ENCODE peak calls at places on chromosomes 5 and 9, in ten cellular contexts. One of them, this sample, is unnamed.

GRCh38 chr5:53073349-53073748 is 36.2 kb downstream of the MOCS2 start:
- DNase-seq in CD4-positive, CD25-positive, alpha-beta regulatory T cell: no peak
- DNase-seq in CD4-positive, alpha-beta T cell: no peak
- DNase-seq in GM12878: no peak
- DNase-seq in caudate nucleus: no peak
- DNase-seq in A549: no peak
- DNase-seq in coronary artery: no peak
- DNase-seq in stomach: no peak
- DNase-seq in aorta: no peak
- DNase-seq in RWPE1: no peak
- DNase-seq in this sample: no peak

GRCh38 chr9:95887926-95888497 is 12.5 kb downstream of the ERCC6L2 start:
- DNase-seq in CD4-positive, CD25-positive, alpha-beta regulatory T cell: peak; percentile 34
- DNase-seq in CD4-positive, alpha-beta T cell: no peak
- DNase-seq in GM12878: no peak
- DNase-seq in caudate nucleus: no peak
- DNase-seq in A549: no peak
- DNase-seq in coronary artery: no peak
- DNase-seq in stomach: no peak
- DNase-seq in aorta: no peak
- DNase-seq in RWPE1: no peak
- DNase-seq in this sample: no peak

GRCh38 chr5:167897371-167897770 is 394.1 kb upstream of the WWC1 start:
- DNase-seq in CD4-positive, CD25-positive, alpha-beta regulatory T cell: no peak
- DNase-seq in CD4-positive, alpha-beta T cell: no peak
- DNase-seq in GM12878: no peak
- DNase-seq in caudate nucleus: no peak
- DNase-seq in A549: no peak
- DNase-seq in coronary artery: no peak
- DNase-seq in stomach: no peak
- DNase-seq in aorta: no peak
- DNase-seq in RWPE1: no peak
- DNase-seq in this sample: no peak

GRCh38 chr9:129777769-129778130 is 24.9 kb upstream of the PTGES start:
- DNase-seq in CD4-positive, CD25-positive, alpha-beta regulatory T cell: no peak
- DNase-seq in CD4-positive, alpha-beta T cell: no peak
- DNase-seq in GM12878: no peak
- DNase-seq in caudate nucleus: no peak
- DNase-seq in A549: no peak
- DNase-seq in coronary artery: no peak
- DNase-seq in stomach: no peak
- DNase-seq in aorta: no peak
- DNase-seq in RWPE1: no peak
- DNase-seq in this sample: no peak

GRCh38 chr9:128706045-128706444 is 3.7 kb downstream of the PKN3 start:
- DNase-seq in CD4-positive, CD25-positive, alpha-beta regulatory T cell: no peak
- DNase-seq in CD4-positive, alpha-beta T cell: no peak
- DNase-seq in GM12878: no peak
- DNase-seq in caudate nucleus: no peak
- DNase-seq in A549: no peak
- DNase-seq in coronary artery: no peak
- DNase-seq in stomach: no peak
- DNase-seq in aorta: peak; percentile 17
- DNase-seq in RWPE1: no peak
- DNase-seq in this sample: no peak

GRCh38 chr5:134543820-134544692 is 18.6 kb downstream of the JADE2 start:
- DNase-seq in CD4-positive, CD25-positive, alpha-beta regulatory T cell: peak; percentile 75
- DNase-seq in CD4-positive, alpha-beta T cell: no peak
- DNase-seq in GM12878: no peak
- DNase-seq in caudate nucleus: no peak
- DNase-seq in A549: no peak
- DNase-seq in coronary artery: no peak
- DNase-seq in stomach: no peak
- DNase-seq in aorta: peak; percentile 68
- DNase-seq in RWPE1: no peak
- DNase-seq in this sample: no peak

GRCh38 chr9:110954822-110955291 is 83.4 kb downstream of the LPAR1 start:
- DNase-seq in CD4-positive, CD25-positive, alpha-beta regulatory T cell: no peak
- DNase-seq in CD4-positive, alpha-beta T cell: no peak
- DNase-seq in GM12878: no peak
- DNase-seq in caudate nucleus: no peak
- DNase-seq in A549: no peak
- DNase-seq in coronary artery: no peak
- DNase-seq in stomach: no peak
- DNase-seq in aorta: no peak
- DNase-seq in RWPE1: no peak
- DNase-seq in this sample: no peak

GRCh38 chr5:147673276-147673675 is 109.3 kb downstream of the JAKMIP2 start:
- DNase-seq in CD4-positive, CD25-positive, alpha-beta regulatory T cell: no peak
- DNase-seq in CD4-positive, alpha-beta T cell: no peak
- DNase-seq in GM12878: no peak
- DNase-seq in caudate nucleus: peak; percentile 3
- DNase-seq in A549: no peak
- DNase-seq in coronary artery: no peak
- DNase-seq in stomach: no peak
- DNase-seq in aorta: no peak
- DNase-seq in RWPE1: no peak
- DNase-seq in this sample: peak; percentile 8

GRCh38 chr5:41598011-41598410 is 87.6 kb upstream of the PLCXD3 start:
- DNase-seq in CD4-positive, CD25-positive, alpha-beta regulatory T cell: no peak
- DNase-seq in CD4-positive, alpha-beta T cell: no peak
- DNase-seq in GM12878: no peak
- DNase-seq in caudate nucleus: no peak
- DNase-seq in A549: no peak
- DNase-seq in coronary artery: no peak
- DNase-seq in stomach: no peak
- DNase-seq in aorta: no peak
- DNase-seq in RWPE1: no peak
- DNase-seq in this sample: no peak

GRCh38 chr9:90642570-90643539 is at the start of gene DIRAS2:
- DNase-seq in CD4-positive, CD25-positive, alpha-beta regulatory T cell: peak; percentile 1
- DNase-seq in CD4-positive, alpha-beta T cell: no peak
- DNase-seq in GM12878: no peak
- DNase-seq in caudate nucleus: peak; percentile 69
- DNase-seq in A549: peak; percentile 75
- DNase-seq in coronary artery: no peak
- DNase-seq in stomach: peak; percentile 67
- DNase-seq in aorta: no peak
- DNase-seq in RWPE1: peak; percentile 62
- DNase-seq in this sample: peak; percentile 95

GRCh38 chr5:2505217-2505616 is 246.3 kb downstream of the IRX2 start:
- DNase-seq in CD4-positive, CD25-positive, alpha-beta regulatory T cell: no peak
- DNase-seq in CD4-positive, alpha-beta T cell: no peak
- DNase-seq in GM12878: no peak
- DNase-seq in caudate nucleus: no peak
- DNase-seq in A549: no peak
- DNase-seq in coronary artery: no peak
- DNase-seq in stomach: no peak
- DNase-seq in aorta: no peak
- DNase-seq in RWPE1: no peak
- DNase-seq in this sample: no peak

GRCh38 chr5:111383288-111383970 is 128.9 kb downstream of the STARD4 start:
- DNase-seq in CD4-positive, CD25-positive, alpha-beta regulatory T cell: no peak
- DNase-seq in CD4-positive, alpha-beta T cell: no peak
- DNase-seq in GM12878: no peak
- DNase-seq in caudate nucleus: no peak
- DNase-seq in A549: no peak
- DNase-seq in coronary artery: no peak
- DNase-seq in stomach: no peak
- DNase-seq in aorta: no peak
- DNase-seq in RWPE1: no peak
- DNase-seq in this sample: no peak

GRCh38 chr9:132341177-132341840 is 13.5 kb downstream of the SETX start:
- DNase-seq in CD4-positive, CD25-positive, alpha-beta regulatory T cell: no peak
- DNase-seq in CD4-positive, alpha-beta T cell: no peak
- DNase-seq in GM12878: no peak
- DNase-seq in caudate nucleus: no peak
- DNase-seq in A549: no peak
- DNase-seq in coronary artery: no peak
- DNase-seq in stomach: no peak
- DNase-seq in aorta: no peak
- DNase-seq in RWPE1: no peak
- DNase-seq in this sample: peak; percentile 59

GRCh38 chr5:149367249-149367971 is 9.6 kb downstream of the PCYOX1L start:
- DNase-seq in CD4-positive, CD25-positive, alpha-beta regulatory T cell: peak; percentile 65
- DNase-seq in CD4-positive, alpha-beta T cell: peak; percentile 47
- DNase-seq in GM12878: no peak
- DNase-seq in caudate nucleus: no peak
- DNase-seq in A549: peak; percentile 82
- DNase-seq in coronary artery: peak; percentile 80
- DNase-seq in stomach: peak; percentile 62
- DNase-seq in aorta: peak; percentile 85
- DNase-seq in RWPE1: peak; percentile 85
- DNase-seq in this sample: peak; percentile 44

GRCh38 chr5:9112520-9113291 is 433.2 kb downstream of the SEMA5A start:
- DNase-seq in CD4-positive, CD25-positive, alpha-beta regulatory T cell: no peak
- DNase-seq in CD4-positive, alpha-beta T cell: no peak
- DNase-seq in GM12878: no peak
- DNase-seq in caudate nucleus: no peak
- DNase-seq in A549: no peak
- DNase-seq in coronary artery: no peak
- DNase-seq in stomach: no peak
- DNase-seq in aorta: no peak
- DNase-seq in RWPE1: peak; percentile 94
- DNase-seq in this sample: no peak

GRCh38 chr5:27158171-27158570 is 119.8 kb upstream of the CDH9 start:
- DNase-seq in CD4-positive, CD25-positive, alpha-beta regulatory T cell: no peak
- DNase-seq in CD4-positive, alpha-beta T cell: no peak
- DNase-seq in GM12878: no peak
- DNase-seq in caudate nucleus: no peak
- DNase-seq in A549: no peak
- DNase-seq in coronary artery: no peak
- DNase-seq in stomach: no peak
- DNase-seq in aorta: no peak
- DNase-seq in RWPE1: no peak
- DNase-seq in this sample: no peak

DNA sequence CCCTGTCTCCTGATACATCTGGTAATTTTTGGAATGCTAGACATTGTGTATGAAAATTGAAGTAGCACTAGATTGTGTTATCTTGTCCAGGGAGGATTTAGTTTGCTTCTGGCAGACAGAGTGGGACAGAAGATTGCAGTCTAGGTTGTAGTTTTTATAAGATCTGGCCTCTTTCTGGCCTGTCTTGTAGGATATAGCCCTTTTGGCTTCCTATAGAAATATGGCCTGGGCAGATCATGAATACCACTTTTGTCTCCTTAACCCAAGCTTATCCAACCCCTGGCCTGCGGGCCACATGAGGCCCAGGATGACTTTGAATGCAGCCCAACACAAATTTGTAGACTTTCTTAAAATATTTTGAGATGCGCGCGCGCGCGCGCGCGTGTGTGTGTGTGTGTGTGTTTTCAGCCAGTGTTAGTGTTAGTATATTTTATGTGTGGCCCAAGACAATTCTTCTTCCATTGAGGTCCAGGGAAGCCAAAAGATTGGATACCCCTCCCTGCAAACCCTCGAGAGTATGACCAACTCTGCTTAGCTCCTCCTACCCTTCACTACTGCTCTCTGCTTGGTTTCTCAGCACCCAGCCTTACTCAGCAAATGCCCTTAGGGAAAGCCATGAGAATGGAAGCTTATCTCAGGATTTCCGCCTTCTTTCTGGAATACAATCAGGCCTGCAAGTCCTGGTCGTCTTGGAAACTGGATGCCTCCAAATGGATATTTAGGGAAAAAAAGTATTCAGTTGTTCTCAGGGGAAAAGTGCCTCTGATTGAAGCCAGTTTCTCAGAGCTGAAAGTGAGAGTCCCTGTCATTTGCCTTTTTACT is 26.6 kb downstream of the ANKRD33B start:
- DNase-seq in CD4-positive, CD25-positive, alpha-beta regulatory T cell: no peak
- DNase-seq in CD4-positive, alpha-beta T cell: no peak
- DNase-seq in GM12878: no peak
- DNase-seq in caudate nucleus: no peak
- DNase-seq in A549: peak; percentile 89
- DNase-seq in coronary artery: no peak
- DNase-seq in stomach: no peak
- DNase-seq in aorta: no peak
- DNase-seq in RWPE1: peak; percentile 84
- DNase-seq in this sample: no peak
- H3K27ac ChIP-seq in CD4-positive, CD25-positive, alpha-beta regulatory T cell: no peak overlapping the region
- H3K27ac ChIP-seq in CD4-positive, alpha-beta T cell: no peak overlapping the region
- H3K27ac ChIP-seq in GM12878: peak overlapping the region; percentile 28
- H3K27ac ChIP-seq in caudate nucleus: no peak overlapping the region
- H3K27ac ChIP-seq in A549: peak overlapping the region; percentile 69
- H3K27ac ChIP-seq in coronary artery: peak overlapping the region; percentile 46
- H3K27ac ChIP-seq in stomach: no peak overlapping the region
- H3K27ac ChIP-seq in aorta: no peak overlapping the region
- H3K27ac ChIP-seq in RWPE1: no peak overlapping the region
- H3K27ac ChIP-seq in this sample: no peak overlapping the region

GRCh38 chr5:143336485-143336884 is 67.0 kb downstream of the NR3C1 start:
- DNase-seq in CD4-positive, CD25-positive, alpha-beta regulatory T cell: no peak
- DNase-seq in CD4-positive, alpha-beta T cell: no peak
- DNase-seq in GM12878: no peak
- DNase-seq in caudate nucleus: no peak
- DNase-seq in A549: no peak
- DNase-seq in coronary artery: no peak
- DNase-seq in stomach: no peak
- DNase-seq in aorta: no peak
- DNase-seq in RWPE1: no peak
- DNase-seq in this sample: no peak
- H3K27ac ChIP-seq in CD4-positive, CD25-positive, alpha-beta regulatory T cell: no peak overlapping the region
- H3K27ac ChIP-seq in CD4-positive, alpha-beta T cell: no peak overlapping the region
- H3K27ac ChIP-seq in GM12878: no peak overlapping the region
- H3K27ac ChIP-seq in caudate nucleus: no peak overlapping the region
- H3K27ac ChIP-seq in A549: peak overlapping the region; percentile 48
- H3K27ac ChIP-seq in coronary artery: no peak overlapping the region
- H3K27ac ChIP-seq in stomach: no peak overlapping the region
- H3K27ac ChIP-seq in aorta: no peak overlapping the region
- H3K27ac ChIP-seq in RWPE1: no peak overlapping the region
- H3K27ac ChIP-seq in this sample: no peak overlapping the region

GRCh38 chr5:81808106-81808505 is 57.2 kb upstream of the SSBP2 start:
- DNase-seq in CD4-positive, CD25-positive, alpha-beta regulatory T cell: no peak
- DNase-seq in CD4-positive, alpha-beta T cell: no peak
- DNase-seq in GM12878: no peak
- DNase-seq in caudate nucleus: no peak
- DNase-seq in A549: no peak
- DNase-seq in coronary artery: no peak
- DNase-seq in stomach: no peak
- DNase-seq in aorta: no peak
- DNase-seq in RWPE1: no peak
- DNase-seq in this sample: no peak
- H3K27ac ChIP-seq in CD4-positive, CD25-positive, alpha-beta regulatory T cell: no peak overlapping the region
- H3K27ac ChIP-seq in CD4-positive, alpha-beta T cell: no peak overlapping the region
- H3K27ac ChIP-seq in GM12878: no peak overlapping the region
- H3K27ac ChIP-seq in caudate nucleus: no peak overlapping the region
- H3K27ac ChIP-seq in A549: no peak overlapping the region
- H3K27ac ChIP-seq in coronary artery: no peak overlapping the region
- H3K27ac ChIP-seq in stomach: no peak overlapping the region
- H3K27ac ChIP-seq in aorta: no peak overlapping the region
- H3K27ac ChIP-seq in RWPE1: no peak overlapping the region
- H3K27ac ChIP-seq in this sample: no peak overlapping the region

DNA sequence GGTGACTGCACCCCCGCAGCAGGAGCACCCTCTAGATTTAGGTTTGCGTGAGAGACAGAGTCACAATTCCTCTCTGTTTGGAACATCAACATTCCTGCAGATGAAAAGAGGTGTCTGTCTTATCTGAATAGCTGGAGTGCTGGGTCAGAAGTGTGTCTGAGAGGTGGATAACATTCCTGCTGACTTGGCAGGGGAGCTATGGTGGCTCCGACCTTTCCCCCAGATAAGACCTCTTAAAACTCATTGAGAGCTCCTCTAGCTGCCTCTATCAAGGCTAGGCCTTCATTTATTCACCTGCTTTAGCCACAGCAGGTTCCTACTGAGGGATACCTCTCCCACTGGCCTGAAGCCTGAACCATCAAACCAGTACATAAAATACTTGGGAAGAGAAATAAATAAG is 615.5 kb downstream of the LRRC70 start:
- DNase-seq in CD4-positive, CD25-positive, alpha-beta regulatory T cell: no peak
- DNase-seq in CD4-positive, alpha-beta T cell: no peak
- DNase-seq in GM12878: no peak
- DNase-seq in caudate nucleus: no peak
- DNase-seq in A549: no peak
- DNase-seq in coronary artery: no peak
- DNase-seq in stomach: no peak
- DNase-seq in aorta: no peak
- DNase-seq in RWPE1: no peak
- DNase-seq in this sample: no peak
- H3K27ac ChIP-seq in CD4-positive, CD25-positive, alpha-beta regulatory T cell: no peak overlapping the region
- H3K27ac ChIP-seq in CD4-positive, alpha-beta T cell: no peak overlapping the region
- H3K27ac ChIP-seq in GM12878: no peak overlapping the region
- H3K27ac ChIP-seq in caudate nucleus: no peak overlapping the region
- H3K27ac ChIP-seq in A549: no peak overlapping the region
- H3K27ac ChIP-seq in coronary artery: no peak overlapping the region
- H3K27ac ChIP-seq in stomach: no peak overlapping the region
- H3K27ac ChIP-seq in aorta: no peak overlapping the region
- H3K27ac ChIP-seq in RWPE1: no peak overlapping the region
- H3K27ac ChIP-seq in this sample: no peak overlapping the region

This sample was measured in dorsolateral prefrontal cortex.